ENCODE peak calls at places on chromosome 18, in five cellular contexts. One of them, this sample, is unnamed.

GRCh38 chr18:10841203-10841602 is 308.2 kb downstream of the PIEZO2 start:
- DNase-seq in endothelial cell: no peak
- DNase-seq in A549: no peak
- DNase-seq in hippocampal formation: no peak
- DNase-seq in HT1080: no peak
- DNase-seq in this sample: no peak

GRCh38 chr18:40841473-40841872 is 1113.6 kb upstream of the PIK3C3 start:
- DNase-seq in hippocampal formation: no peak
- DNase-seq in endothelial cell: no peak
- DNase-seq in HT1080: peak; percentile 45
- DNase-seq in A549: no peak
- DNase-seq in this sample: no peak

GRCh38 chr18:59718108-59719057 is 21.2 kb upstream of the CCBE1 start:
- DNase-seq in A549: peak; percentile 72
- DNase-seq in endothelial cell: no peak
- DNase-seq in hippocampal formation: no peak
- DNase-seq in HT1080: peak; percentile 97
- DNase-seq in this sample: peak; percentile 90

GRCh38 chr18:45730832-45731545 is 7.0 kb downstream of the SLC14A1 start:
- DNase-seq in A549: peak; percentile 70
- DNase-seq in endothelial cell: no peak
- DNase-seq in HT1080: no peak
- DNase-seq in hippocampal formation: no peak
- DNase-seq in this sample: peak; percentile 27

GRCh38 chr18:50286391-50287027 is 983 bp downstream of the CXXC1 start:
- DNase-seq in endothelial cell: no peak
- DNase-seq in hippocampal formation: no peak
- DNase-seq in A549: peak; percentile 37
- DNase-seq in HT1080: peak; percentile 75
- DNase-seq in this sample: peak; percentile 58

GRCh38 chr18:79877163-79878091 is 74.0 kb downstream of the SLC66A2 start:
- DNase-seq in A549: no peak
- DNase-seq in endothelial cell: no peak
- DNase-seq in HT1080: no peak
- DNase-seq in hippocampal formation: no peak
- DNase-seq in this sample: peak; percentile 13

GRCh38 chr18:7000484-7001096 is 117.0 kb downstream of the LAMA1 start:
- DNase-seq in endothelial cell: no peak
- DNase-seq in hippocampal formation: no peak
- DNase-seq in HT1080: peak; percentile 45
- DNase-seq in A549: no peak
- DNase-seq in this sample: peak; percentile 64

GRCh38 chr18:28284132-28284531 is 107.2 kb upstream of the CDH2 start:
- DNase-seq in endothelial cell: no peak
- DNase-seq in hippocampal formation: no peak
- DNase-seq in HT1080: peak; percentile 83
- DNase-seq in A549: no peak
- DNase-seq in this sample: no peak

GRCh38 chr18:66346833-66347595 is 256.9 kb downstream of the CDH19 start:
- DNase-seq in endothelial cell: no peak
- DNase-seq in HT1080: no peak
- DNase-seq in hippocampal formation: no peak
- DNase-seq in A549: no peak
- DNase-seq in this sample: no peak

GRCh38 chr18:59041819-59042476 is 97.7 kb upstream of the SEC11C start:
- DNase-seq in endothelial cell: no peak
- DNase-seq in hippocampal formation: peak; percentile 35
- DNase-seq in HT1080: no peak
- DNase-seq in A549: no peak
- DNase-seq in this sample: no peak

GRCh38 chr18:35042389-35043066 is 1.3 kb downstream of the MAPRE2 start:
- DNase-seq in endothelial cell: no peak
- DNase-seq in hippocampal formation: no peak
- DNase-seq in HT1080: peak; percentile 26
- DNase-seq in A549: no peak
- DNase-seq in this sample: no peak

GRCh38 chr18:24022141-24022540 is 7.6 kb downstream of the TTC39C start:
- DNase-seq in HT1080: peak; percentile 44
- DNase-seq in A549: no peak
- DNase-seq in hippocampal formation: no peak
- DNase-seq in endothelial cell: no peak
- DNase-seq in this sample: peak; percentile 60

GRCh38 chr18:58669731-58670379 is 1.4 kb upstream of the MALT1 start:
- DNase-seq in A549: peak; percentile 66
- DNase-seq in endothelial cell: no peak
- DNase-seq in HT1080: peak; percentile 84
- DNase-seq in hippocampal formation: no peak
- DNase-seq in this sample: no peak

GRCh38 chr18:57437433-57437781 is 2.2 kb downstream of the ONECUT2 start:
- DNase-seq in hippocampal formation: no peak
- DNase-seq in HT1080: no peak
- DNase-seq in endothelial cell: no peak
- DNase-seq in A549: peak; percentile 24
- DNase-seq in this sample: no peak

GRCh38 chr18:63480476-63480875 is 3.7 kb downstream of the SERPINB5 start:
- DNase-seq in A549: no peak
- DNase-seq in HT1080: no peak
- DNase-seq in hippocampal formation: no peak
- DNase-seq in endothelial cell: no peak
- DNase-seq in this sample: no peak

GRCh38 chr18:50879302-50880107 is 587 bp downstream of the ME2 start:
- DNase-seq in A549: peak; percentile 38
- DNase-seq in endothelial cell: no peak
- DNase-seq in HT1080: peak; percentile 47
- DNase-seq in hippocampal formation: no peak
- DNase-seq in this sample: peak; percentile 62

GRCh38 chr18:2430191-2430590 is 141.1 kb downstream of the METTL4 start:
- DNase-seq in HT1080: no peak
- DNase-seq in endothelial cell: no peak
- DNase-seq in A549: no peak
- DNase-seq in hippocampal formation: no peak
- DNase-seq in this sample: no peak

GRCh38 chr18:58596265-58596681 is 32.6 kb downstream of the ALPK2 start:
- DNase-seq in endothelial cell: no peak
- DNase-seq in hippocampal formation: no peak
- DNase-seq in HT1080: no peak
- DNase-seq in A549: no peak
- DNase-seq in this sample: no peak

GRCh38 chr18:12306752-12307151 is 1.3 kb upstream of the TUBB6 start:
- DNase-seq in endothelial cell: no peak
- DNase-seq in HT1080: no peak
- DNase-seq in hippocampal formation: no peak
- DNase-seq in A549: no peak
- DNase-seq in this sample: no peak

GRCh38 chr18:40962784-40963183 is 992.2 kb upstream of the PIK3C3 start:
- DNase-seq in hippocampal formation: no peak
- DNase-seq in A549: no peak
- DNase-seq in endothelial cell: no peak
- DNase-seq in HT1080: peak; percentile 81
- DNase-seq in this sample: no peak

GRCh38 chr18:48887294-48887904 is 63.4 kb downstream of the SMAD7 start:
- DNase-seq in A549: no peak
- DNase-seq in endothelial cell: no peak
- DNase-seq in hippocampal formation: no peak
- DNase-seq in HT1080: no peak
- DNase-seq in this sample: no peak

GRCh38 chr18:59874166-59874565 is 25.6 kb upstream of the PMAIP1 start:
- DNase-seq in HT1080: peak; percentile 83
- DNase-seq in hippocampal formation: no peak
- DNase-seq in A549: peak; percentile 57
- DNase-seq in endothelial cell: no peak
- DNase-seq in this sample: peak; percentile 80

GRCh38 chr18:48543228-48543627 is 4.4 kb downstream of the CTIF start:
- DNase-seq in A549: no peak
- DNase-seq in hippocampal formation: no peak
- DNase-seq in endothelial cell: no peak
- DNase-seq in HT1080: peak; percentile 29
- DNase-seq in this sample: no peak

GRCh38 chr18:48975221-48975816 is 24.6 kb upstream of the SMAD7 start:
- DNase-seq in HT1080: no peak
- DNase-seq in hippocampal formation: no peak
- DNase-seq in endothelial cell: no peak
- DNase-seq in A549: no peak
- DNase-seq in this sample: no peak

GRCh38 chr18:62784966-62785413 is 69.6 kb downstream of the PHLPP1 start:
- DNase-seq in A549: peak; percentile 21
- DNase-seq in endothelial cell: no peak
- DNase-seq in hippocampal formation: peak; percentile 40
- DNase-seq in HT1080: peak; percentile 45
- DNase-seq in this sample: peak; percentile 11

GRCh38 chr18:45359275-45360009 is 255.8 kb upstream of the SLC14A2 start:
- DNase-seq in hippocampal formation: no peak
- DNase-seq in endothelial cell: no peak
- DNase-seq in A549: no peak
- DNase-seq in HT1080: no peak
- DNase-seq in this sample: no peak

GRCh38 chr18:2656237-2657042 is 914 bp downstream of the SMCHD1 start:
- DNase-seq in hippocampal formation: no peak
- DNase-seq in HT1080: no peak
- DNase-seq in A549: peak; percentile 13
- DNase-seq in endothelial cell: peak; percentile 41
- DNase-seq in this sample: peak; percentile 73

GRCh38 chr18:12008181-12008767 is 27.0 kb downstream of the IMPA2 start:
- DNase-seq in hippocampal formation: no peak
- DNase-seq in endothelial cell: no peak
- DNase-seq in HT1080: no peak
- DNase-seq in A549: no peak
- DNase-seq in this sample: no peak

GRCh38 chr18:59593291-59593717 is 103.9 kb downstream of the CCBE1 start:
- DNase-seq in endothelial cell: no peak
- DNase-seq in HT1080: no peak
- DNase-seq in hippocampal formation: no peak
- DNase-seq in A549: no peak
- DNase-seq in this sample: peak; percentile 68

GRCh38 chr18:43160509-43160908 is 45.0 kb upstream of the RIT2 start:
- DNase-seq in hippocampal formation: no peak
- DNase-seq in A549: no peak
- DNase-seq in endothelial cell: no peak
- DNase-seq in HT1080: peak; percentile 63
- DNase-seq in this sample: no peak

GRCh38 chr18:79681484-79682387 is 2.1 kb downstream of the CTDP1 start:
- DNase-seq in HT1080: no peak
- DNase-seq in hippocampal formation: no peak
- DNase-seq in A549: no peak
- DNase-seq in endothelial cell: no peak
- DNase-seq in this sample: no peak

GRCh38 chr18:34283506-34283905 is 58.8 kb upstream of the NOL4 start:
- DNase-seq in endothelial cell: no peak
- DNase-seq in A549: no peak
- DNase-seq in HT1080: no peak
- DNase-seq in hippocampal formation: no peak
- DNase-seq in this sample: no peak

GRCh38 chr18:45741056-45741455 is 17.1 kb downstream of the SLC14A1 start:
- DNase-seq in endothelial cell: no peak
- DNase-seq in HT1080: no peak
- DNase-seq in hippocampal formation: no peak
- DNase-seq in A549: no peak
- DNase-seq in this sample: no peak

GRCh38 chr18:62088146-62088545 is 98.7 kb downstream of the PIGN start:
- DNase-seq in hippocampal formation: no peak
- DNase-seq in endothelial cell: no peak
- DNase-seq in A549: no peak
- DNase-seq in HT1080: no peak
- DNase-seq in this sample: peak; percentile 15

This sample was measured in AG20443.